ENCODE peak calls at places on chromosomes 16 and 17, in six cellular contexts. T, D, O, S, A and F are unnamed samples.
A peak's percentile ranks its signal among the peaks of the same experiment; 100 is the strongest.

GRCh38 chr17:38546396-38546795 is 59.4 kb downstream of the SRCIN1 start:
- DNase-seq in O (no peak), D (no peak), S (no peak), A (no peak), T (no peak), F (no peak)

GRCh38 chr17:48642843-48643696 is 16.9 kb upstream of the HOXB9 start:
- DNase-seq in A (no peak), D (no peak), T (no peak), O (no peak), S (no peak), F (peak; percentile 29)

GRCh38 chr17:73508057-73508930 is 136.0 kb downstream of the SDK2 start:
- DNase-seq in A (no peak), D (no peak), S (no peak), O (no peak), T (no peak), F (no peak)

GRCh38 chr17:32302860-32303649 is 37.4 kb downstream of the RHBDL3 start:
- DNase-seq in D (no peak), A (peak; percentile 84), T (no peak), O (peak; percentile 56), S (no peak), F (peak; percentile 92)

GRCh38 chr17:7632492-7632894 is 2.6 kb downstream of the SHBG start:
- DNase-seq in T (peak; percentile 79), S (no peak), O (no peak), A (no peak), D (peak; percentile 51), F (peak; percentile 86)

GRCh38 chr17:81044764-81045589 is 10.0 kb downstream of the BAIAP2 start:
- DNase-seq in O (peak; percentile 88), D (no peak), T (no peak), A (peak; percentile 62), S (no peak), F (no peak)

GRCh38 chr17:79154951-79155557 is 80.4 kb downstream of the ENGASE start:
- DNase-seq in D (no peak), A (no peak), S (no peak), T (no peak), O (peak; percentile 71), F (no peak)

GRCh38 chr16:59060212-59060611 is 326.1 kb upstream of the GOT2 start:
- DNase-seq in O (no peak), D (no peak), T (no peak), S (no peak), A (no peak), F (no peak)

GRCh38 chr17:28711723-28712036 is at the start of gene PROCA1:
- DNase-seq in A (no peak), O (no peak), S (no peak), D (peak; percentile 81), T (no peak), F (peak; percentile 81)

GRCh38 chr17:9802294-9802693 is 10.9 kb upstream of the DHRS7C start:
- DNase-seq in D (no peak), S (no peak), T (peak; percentile 70), O (no peak), A (no peak), F (no peak)

GRCh38 chr17:73336613-73337400 is 25.0 kb upstream of the CDC42EP4 start:
- DNase-seq in O (peak; percentile 49), D (no peak), S (no peak), A (no peak), T (no peak), F (no peak)

GRCh38 chr17:50916026-50916707 is 50.0 kb upstream of the TOB1 start:
- DNase-seq in T (no peak), S (no peak), A (no peak), D (peak; percentile 32), O (no peak), F (no peak)

GRCh38 chr17:63700528-63701441 is 860 bp upstream of the LIMD2 start:
- DNase-seq in T (no peak), O (peak; percentile 97), A (no peak), D (no peak), S (no peak), F (peak; percentile 75)

GRCh38 chr17:63698381-63698885 is 1.5 kb downstream of the LIMD2 start:
- DNase-seq in T (no peak), A (no peak), D (no peak), S (no peak), O (no peak), F (no peak)

GRCh38 chr17:63698886-63699637 is 863 bp downstream of the LIMD2 start:
- DNase-seq in T (no peak), O (no peak), A (peak; percentile 46), D (no peak), S (peak; percentile 68), F (peak; percentile 65)

GRCh38 chr17:63701477-63702222 is 1.7 kb upstream of the LIMD2 start:
- DNase-seq in O (no peak), D (peak; percentile 41), A (no peak), T (no peak), S (no peak), F (no peak)

GRCh38 chr17:63699638-63700527 is at the start of gene LIMD2:
- DNase-seq in O (peak; percentile 99), T (peak; percentile 69), S (no peak), D (peak; percentile 96), A (no peak), F (peak; percentile 72)
- TF ChIP-seq REST in O (peak; percentile 86), T (no peak), S (peak; percentile 62), D (no peak), A (peak; percentile 49), F (peak; percentile 55)

GRCh38 chr16:88743693-88744519 is 37.6 kb downstream of the CTU2 start:
- DNase-seq in O (peak; percentile 95), A (peak; percentile 60), S (peak; percentile 21), D (peak; percentile 93), T (peak; percentile 83), F (peak; percentile 88)
- TF ChIP-seq REST in O (no peak), A (no peak), S (no peak), D (no peak), T (no peak), F (no peak)

DNA sequence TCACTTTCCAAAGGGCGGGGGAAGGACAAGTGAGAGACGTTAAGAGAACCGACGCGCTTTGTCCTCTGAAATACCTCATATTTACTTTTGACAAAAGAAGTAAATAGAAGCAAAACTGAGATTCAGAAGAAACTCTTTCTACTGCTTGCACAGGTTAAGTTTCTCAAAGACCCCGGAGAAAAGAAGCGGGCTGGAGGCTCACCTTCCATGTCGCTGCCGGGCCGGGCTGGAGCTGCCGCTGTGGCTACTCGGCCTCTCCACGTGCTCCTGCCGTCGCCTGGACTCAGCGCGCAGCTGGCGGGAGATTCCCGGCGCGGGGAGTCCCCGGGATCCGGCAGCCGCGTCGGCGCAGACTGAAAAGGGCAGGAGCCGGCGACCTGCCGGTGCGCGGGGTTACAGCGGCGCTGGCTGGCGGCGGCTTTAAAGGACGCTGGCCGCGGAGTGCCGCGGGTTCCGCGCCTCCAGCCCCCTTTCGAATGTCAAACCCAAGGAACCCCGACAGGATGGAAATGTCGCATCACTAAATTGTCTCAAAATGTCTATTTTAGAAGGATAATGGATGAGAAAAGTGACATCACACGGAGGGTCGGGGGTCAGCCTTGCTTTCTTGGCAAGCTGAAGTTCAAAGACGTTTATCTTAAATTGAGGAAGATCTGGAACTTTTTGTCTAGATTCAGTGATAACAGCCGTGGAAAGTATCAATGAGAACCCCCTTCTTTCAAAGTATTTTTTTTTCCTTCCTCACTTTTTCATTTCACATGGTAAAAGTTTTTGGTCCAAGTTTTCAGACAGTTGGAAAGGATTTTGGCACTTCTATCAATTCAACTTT is at the start of gene IKZF3:
- DNase-seq in S (peak; percentile 20), D (peak; percentile 67), O (peak; percentile 78), A (peak; percentile 46), T (peak; percentile 64), F (peak; percentile 91)
- TF ChIP-seq REST in S (no peak), D (no peak), O (no peak), A (no peak), T (no peak), F (no peak)

GRCh38 chr17:1709403-1709891 is 730 bp downstream of the TLCD2 start:
- DNase-seq in A (no peak), D (no peak), T (no peak), O (peak; percentile 62), S (no peak), F (peak; percentile 35)
- TF ChIP-seq REST in A (no peak), D (no peak), T (no peak), O (no peak), S (no peak), F (no peak)